ENCODE peak calls at places on chromosomes 12 and 14, in eight cellular contexts. One of them, this sample, is unnamed.

GRCh38 chr12:753401-754237 is 1.2 kb downstream of the WNK1 start:
- DNase-seq in stimulated activated CD4-positive, alpha-beta T cell treated with anti-CD3 and anti-CD28 coated beads, Interleukin-12 subunit alpha, Interleukin-12 subunit beta, amount 100 ng/mL, for 4 hours: peak
- DNase-seq in aorta: peak
- DNase-seq in left ventricle myocardium inferior: peak
- DNase-seq in stimulated activated CD8-positive, alpha-beta memory T cell treated with anti-CD3 and anti-CD28 coated beads, Interleukin-4, amount 100 ng/mL, for 24 hours: peak
- DNase-seq in nucleus accumbens: peak
- DNase-seq in tibial artery: peak
- DNase-seq in K562: peak
- DNase-seq in this sample: peak

GRCh38 chr12:121933522-121934317 is 15.3 kb downstream of the CFAP251 start:
- DNase-seq in aorta: no peak
- DNase-seq in stimulated activated CD4-positive, alpha-beta T cell treated with anti-CD3 and anti-CD28 coated beads, Interleukin-12 subunit alpha, Interleukin-12 subunit beta, amount 100 ng/mL, for 4 hours: no peak
- DNase-seq in stimulated activated CD8-positive, alpha-beta memory T cell treated with anti-CD3 and anti-CD28 coated beads, Interleukin-4, amount 100 ng/mL, for 24 hours: no peak
- DNase-seq in K562: peak
- DNase-seq in nucleus accumbens: no peak
- DNase-seq in tibial artery: no peak
- DNase-seq in left ventricle myocardium inferior: no peak
- DNase-seq in this sample: no peak

GRCh38 chr14:77882098-77882497 is 82.2 kb downstream of the ADCK1 start:
- DNase-seq in nucleus accumbens: no peak
- DNase-seq in left ventricle myocardium inferior: peak
- DNase-seq in K562: no peak
- DNase-seq in stimulated activated CD4-positive, alpha-beta T cell treated with anti-CD3 and anti-CD28 coated beads, Interleukin-12 subunit alpha, Interleukin-12 subunit beta, amount 100 ng/mL, for 4 hours: no peak
- DNase-seq in stimulated activated CD8-positive, alpha-beta memory T cell treated with anti-CD3 and anti-CD28 coated beads, Interleukin-4, amount 100 ng/mL, for 24 hours: no peak
- DNase-seq in aorta: no peak
- DNase-seq in tibial artery: no peak
- DNase-seq in this sample: no peak

GRCh38 chr14:50301914-50302313 is 10.1 kb downstream of the L2HGDH start:
- DNase-seq in nucleus accumbens: no peak
- DNase-seq in aorta: no peak
- DNase-seq in left ventricle myocardium inferior: no peak
- DNase-seq in K562: no peak
- DNase-seq in stimulated activated CD8-positive, alpha-beta memory T cell treated with anti-CD3 and anti-CD28 coated beads, Interleukin-4, amount 100 ng/mL, for 24 hours: no peak
- DNase-seq in stimulated activated CD4-positive, alpha-beta T cell treated with anti-CD3 and anti-CD28 coated beads, Interleukin-12 subunit alpha, Interleukin-12 subunit beta, amount 100 ng/mL, for 4 hours: no peak
- DNase-seq in tibial artery: no peak
- DNase-seq in this sample: no peak

GRCh38 chr12:41515953-41516352 is 327.8 kb downstream of the PDZRN4 start:
- DNase-seq in K562: no peak
- DNase-seq in stimulated activated CD8-positive, alpha-beta memory T cell treated with anti-CD3 and anti-CD28 coated beads, Interleukin-4, amount 100 ng/mL, for 24 hours: no peak
- DNase-seq in stimulated activated CD4-positive, alpha-beta T cell treated with anti-CD3 and anti-CD28 coated beads, Interleukin-12 subunit alpha, Interleukin-12 subunit beta, amount 100 ng/mL, for 4 hours: no peak
- DNase-seq in tibial artery: no peak
- DNase-seq in aorta: no peak
- DNase-seq in left ventricle myocardium inferior: no peak
- DNase-seq in nucleus accumbens: no peak
- DNase-seq in this sample: no peak

GRCh38 chr12:55728932-55729591 is at the start of gene CD63:
- DNase-seq in tibial artery: peak
- DNase-seq in stimulated activated CD4-positive, alpha-beta T cell treated with anti-CD3 and anti-CD28 coated beads, Interleukin-12 subunit alpha, Interleukin-12 subunit beta, amount 100 ng/mL, for 4 hours: peak
- DNase-seq in aorta: peak
- DNase-seq in left ventricle myocardium inferior: peak
- DNase-seq in stimulated activated CD8-positive, alpha-beta memory T cell treated with anti-CD3 and anti-CD28 coated beads, Interleukin-4, amount 100 ng/mL, for 24 hours: peak
- DNase-seq in nucleus accumbens: peak
- DNase-seq in K562: peak
- DNase-seq in this sample: peak

GRCh38 chr14:90785474-90785873 is 30.8 kb downstream of the TTC7B start:
- DNase-seq in stimulated activated CD4-positive, alpha-beta T cell treated with anti-CD3 and anti-CD28 coated beads, Interleukin-12 subunit alpha, Interleukin-12 subunit beta, amount 100 ng/mL, for 4 hours: no peak
- DNase-seq in left ventricle myocardium inferior: no peak
- DNase-seq in aorta: peak
- DNase-seq in stimulated activated CD8-positive, alpha-beta memory T cell treated with anti-CD3 and anti-CD28 coated beads, Interleukin-4, amount 100 ng/mL, for 24 hours: no peak
- DNase-seq in K562: no peak
- DNase-seq in tibial artery: peak
- DNase-seq in nucleus accumbens: peak
- DNase-seq in this sample: no peak

GRCh38 chr12:118429703-118430383 is 53.5 kb downstream of the SUDS3 start:
- DNase-seq in nucleus accumbens: no peak
- DNase-seq in aorta: no peak
- DNase-seq in stimulated activated CD4-positive, alpha-beta T cell treated with anti-CD3 and anti-CD28 coated beads, Interleukin-12 subunit alpha, Interleukin-12 subunit beta, amount 100 ng/mL, for 4 hours: no peak
- DNase-seq in stimulated activated CD8-positive, alpha-beta memory T cell treated with anti-CD3 and anti-CD28 coated beads, Interleukin-4, amount 100 ng/mL, for 24 hours: no peak
- DNase-seq in left ventricle myocardium inferior: no peak
- DNase-seq in tibial artery: no peak
- DNase-seq in K562: no peak
- DNase-seq in this sample: no peak

GRCh38 chr12:75865315-75865714 is 166.3 kb downstream of the PHLDA1 start:
- DNase-seq in stimulated activated CD8-positive, alpha-beta memory T cell treated with anti-CD3 and anti-CD28 coated beads, Interleukin-4, amount 100 ng/mL, for 24 hours: no peak
- DNase-seq in tibial artery: no peak
- DNase-seq in left ventricle myocardium inferior: no peak
- DNase-seq in K562: no peak
- DNase-seq in aorta: no peak
- DNase-seq in nucleus accumbens: no peak
- DNase-seq in stimulated activated CD4-positive, alpha-beta T cell treated with anti-CD3 and anti-CD28 coated beads, Interleukin-12 subunit alpha, Interleukin-12 subunit beta, amount 100 ng/mL, for 4 hours: no peak
- DNase-seq in this sample: no peak

GRCh38 chr12:74586251-74586650 is 48.6 kb downstream of the ATXN7L3B start:
- DNase-seq in stimulated activated CD4-positive, alpha-beta T cell treated with anti-CD3 and anti-CD28 coated beads, Interleukin-12 subunit alpha, Interleukin-12 subunit beta, amount 100 ng/mL, for 4 hours: no peak
- DNase-seq in stimulated activated CD8-positive, alpha-beta memory T cell treated with anti-CD3 and anti-CD28 coated beads, Interleukin-4, amount 100 ng/mL, for 24 hours: no peak
- DNase-seq in left ventricle myocardium inferior: no peak
- DNase-seq in nucleus accumbens: no peak
- DNase-seq in K562: no peak
- DNase-seq in tibial artery: no peak
- DNase-seq in aorta: no peak
- DNase-seq in this sample: no peak

GRCh38 chr12:47286676-47287075 is 206.9 kb upstream of the AMIGO2 start:
- DNase-seq in left ventricle myocardium inferior: no peak
- DNase-seq in aorta: no peak
- DNase-seq in tibial artery: no peak
- DNase-seq in stimulated activated CD8-positive, alpha-beta memory T cell treated with anti-CD3 and anti-CD28 coated beads, Interleukin-4, amount 100 ng/mL, for 24 hours: no peak
- DNase-seq in K562: no peak
- DNase-seq in stimulated activated CD4-positive, alpha-beta T cell treated with anti-CD3 and anti-CD28 coated beads, Interleukin-12 subunit alpha, Interleukin-12 subunit beta, amount 100 ng/mL, for 4 hours: no peak
- DNase-seq in nucleus accumbens: no peak
- DNase-seq in this sample: no peak

GRCh38 chr14:55097894-55098560 is 31.0 kb upstream of the LGALS3 start:
- DNase-seq in left ventricle myocardium inferior: no peak
- DNase-seq in stimulated activated CD4-positive, alpha-beta T cell treated with anti-CD3 and anti-CD28 coated beads, Interleukin-12 subunit alpha, Interleukin-12 subunit beta, amount 100 ng/mL, for 4 hours: peak
- DNase-seq in stimulated activated CD8-positive, alpha-beta memory T cell treated with anti-CD3 and anti-CD28 coated beads, Interleukin-4, amount 100 ng/mL, for 24 hours: peak
- DNase-seq in tibial artery: no peak
- DNase-seq in aorta: peak
- DNase-seq in K562: no peak
- DNase-seq in nucleus accumbens: no peak
- DNase-seq in this sample: peak

GRCh38 chr12:26473291-26473690 is 277.9 kb downstream of the SSPN start:
- DNase-seq in stimulated activated CD8-positive, alpha-beta memory T cell treated with anti-CD3 and anti-CD28 coated beads, Interleukin-4, amount 100 ng/mL, for 24 hours: no peak
- DNase-seq in tibial artery: no peak
- DNase-seq in nucleus accumbens: no peak
- DNase-seq in left ventricle myocardium inferior: no peak
- DNase-seq in stimulated activated CD4-positive, alpha-beta T cell treated with anti-CD3 and anti-CD28 coated beads, Interleukin-12 subunit alpha, Interleukin-12 subunit beta, amount 100 ng/mL, for 4 hours: no peak
- DNase-seq in aorta: no peak
- DNase-seq in K562: no peak
- DNase-seq in this sample: no peak

GRCh38 chr14:68394719-68395117 is 398.1 kb downstream of the ZFP36L1 start:
- DNase-seq in stimulated activated CD8-positive, alpha-beta memory T cell treated with anti-CD3 and anti-CD28 coated beads, Interleukin-4, amount 100 ng/mL, for 24 hours: no peak
- DNase-seq in tibial artery: no peak
- DNase-seq in K562: no peak
- DNase-seq in stimulated activated CD4-positive, alpha-beta T cell treated with anti-CD3 and anti-CD28 coated beads, Interleukin-12 subunit alpha, Interleukin-12 subunit beta, amount 100 ng/mL, for 4 hours: no peak
- DNase-seq in nucleus accumbens: peak
- DNase-seq in left ventricle myocardium inferior: peak
- DNase-seq in aorta: peak
- DNase-seq in this sample: no peak